ENCODE peak calls at places on chromosomes 6 and 20, in ten cellular contexts. One of them, this sample, is unnamed.
A peak's percentile ranks its signal among the peaks of the same experiment; 100 is the strongest.

GRCh38 chr6:4135665-4136353 is 434 bp upstream of the ECI2 start:
- DNase-seq in heart right ventricle: peak; percentile 99
- DNase-seq in endothelial cell of umbilical vein: peak; percentile 92
- DNase-seq in HFF-Myc: peak; percentile 57
- DNase-seq in psoas muscle: peak; percentile 98
- DNase-seq in pancreas: peak; percentile 96
- DNase-seq in heart left ventricle: peak; percentile 99
- DNase-seq in dorsolateral prefrontal cortex: peak; percentile 98
- DNase-seq in AG04449: peak; percentile 60
- DNase-seq in fibroblast of lung: peak; percentile 95
- DNase-seq in this sample: peak; percentile 75

GRCh38 chr6:12083763-12084162 is 71.7 kb downstream of the HIVEP1 start:
- DNase-seq in heart right ventricle: no peak
- DNase-seq in endothelial cell of umbilical vein: no peak
- DNase-seq in HFF-Myc: no peak
- DNase-seq in psoas muscle: no peak
- DNase-seq in pancreas: no peak
- DNase-seq in heart left ventricle: no peak
- DNase-seq in dorsolateral prefrontal cortex: no peak
- DNase-seq in AG04449: no peak
- DNase-seq in fibroblast of lung: peak; percentile 34
- DNase-seq in this sample: no peak

GRCh38 chr20:32966382-32966781 is 37.9 kb downstream of the SUN5 start:
- DNase-seq in heart right ventricle: no peak
- DNase-seq in endothelial cell of umbilical vein: no peak
- DNase-seq in HFF-Myc: no peak
- DNase-seq in psoas muscle: no peak
- DNase-seq in pancreas: peak; percentile 29
- DNase-seq in heart left ventricle: no peak
- DNase-seq in dorsolateral prefrontal cortex: no peak
- DNase-seq in AG04449: no peak
- DNase-seq in fibroblast of lung: no peak
- DNase-seq in this sample: no peak

GRCh38 chr6:134288538-134289203 is 29.2 kb downstream of the SGK1 start:
- DNase-seq in heart right ventricle: no peak
- DNase-seq in endothelial cell of umbilical vein: peak; percentile 74
- DNase-seq in HFF-Myc: peak; percentile 85
- DNase-seq in psoas muscle: no peak
- DNase-seq in pancreas: no peak
- DNase-seq in heart left ventricle: no peak
- DNase-seq in dorsolateral prefrontal cortex: no peak
- DNase-seq in AG04449: peak; percentile 95
- DNase-seq in fibroblast of lung: peak; percentile 88
- DNase-seq in this sample: peak; percentile 82

GRCh38 chr20:34262488-34263288 is 21.5 kb downstream of the ASIP start:
- DNase-seq in heart right ventricle: peak; percentile 43
- DNase-seq in endothelial cell of umbilical vein: no peak
- DNase-seq in HFF-Myc: no peak
- DNase-seq in psoas muscle: peak; percentile 54
- DNase-seq in pancreas: no peak
- DNase-seq in heart left ventricle: peak; percentile 64
- DNase-seq in dorsolateral prefrontal cortex: no peak
- DNase-seq in AG04449: no peak
- DNase-seq in fibroblast of lung: peak; percentile 63
- DNase-seq in this sample: no peak

GRCh38 chr6:133526436-133526835 is 285.3 kb downstream of the EYA4 start:
- DNase-seq in heart right ventricle: no peak
- DNase-seq in endothelial cell of umbilical vein: no peak
- DNase-seq in HFF-Myc: no peak
- DNase-seq in psoas muscle: no peak
- DNase-seq in pancreas: no peak
- DNase-seq in heart left ventricle: no peak
- DNase-seq in dorsolateral prefrontal cortex: no peak
- DNase-seq in AG04449: no peak
- DNase-seq in fibroblast of lung: no peak
- DNase-seq in this sample: no peak

GRCh38 chr6:12110523-12111154 is 98.5 kb downstream of the HIVEP1 start:
- DNase-seq in heart right ventricle: no peak
- DNase-seq in endothelial cell of umbilical vein: no peak
- DNase-seq in HFF-Myc: no peak
- DNase-seq in psoas muscle: no peak
- DNase-seq in pancreas: no peak
- DNase-seq in heart left ventricle: no peak
- DNase-seq in dorsolateral prefrontal cortex: no peak
- DNase-seq in AG04449: no peak
- DNase-seq in fibroblast of lung: no peak
- DNase-seq in this sample: no peak

GRCh38 chr6:104599821-104600658 is 259.7 kb downstream of the HACE1 start:
- DNase-seq in heart right ventricle: no peak
- DNase-seq in endothelial cell of umbilical vein: peak; percentile 72
- DNase-seq in HFF-Myc: no peak
- DNase-seq in psoas muscle: no peak
- DNase-seq in pancreas: no peak
- DNase-seq in heart left ventricle: no peak
- DNase-seq in dorsolateral prefrontal cortex: no peak
- DNase-seq in AG04449: no peak
- DNase-seq in fibroblast of lung: peak; percentile 35
- DNase-seq in this sample: no peak

GRCh38 chr6:16132909-16133308 is 4.0 kb downstream of the MYLIP start:
- DNase-seq in heart right ventricle: no peak
- DNase-seq in endothelial cell of umbilical vein: no peak
- DNase-seq in HFF-Myc: no peak
- DNase-seq in psoas muscle: no peak
- DNase-seq in pancreas: no peak
- DNase-seq in heart left ventricle: no peak
- DNase-seq in dorsolateral prefrontal cortex: no peak
- DNase-seq in AG04449: no peak
- DNase-seq in fibroblast of lung: no peak
- DNase-seq in this sample: no peak

GRCh38 chr20:37295595-37295994 is 6.1 kb downstream of the MANBAL start:
- DNase-seq in heart right ventricle: no peak
- DNase-seq in endothelial cell of umbilical vein: no peak
- DNase-seq in HFF-Myc: no peak
- DNase-seq in psoas muscle: no peak
- DNase-seq in pancreas: no peak
- DNase-seq in heart left ventricle: no peak
- DNase-seq in dorsolateral prefrontal cortex: no peak
- DNase-seq in AG04449: no peak
- DNase-seq in fibroblast of lung: peak; percentile 49
- DNase-seq in this sample: no peak

GRCh38 chr6:29710281-29710941 is 12.8 kb upstream of the HLA-F start:
- DNase-seq in heart right ventricle: no peak
- DNase-seq in endothelial cell of umbilical vein: no peak
- DNase-seq in HFF-Myc: no peak
- DNase-seq in psoas muscle: no peak
- DNase-seq in pancreas: no peak
- DNase-seq in heart left ventricle: no peak
- DNase-seq in dorsolateral prefrontal cortex: no peak
- DNase-seq in AG04449: no peak
- DNase-seq in fibroblast of lung: no peak
- DNase-seq in this sample: no peak

GRCh38 chr6:29705389-29706231 is 17.6 kb upstream of the HLA-F start:
- DNase-seq in heart right ventricle: no peak
- DNase-seq in endothelial cell of umbilical vein: peak; percentile 39
- DNase-seq in HFF-Myc: no peak
- DNase-seq in psoas muscle: no peak
- DNase-seq in pancreas: no peak
- DNase-seq in heart left ventricle: no peak
- DNase-seq in dorsolateral prefrontal cortex: no peak
- DNase-seq in AG04449: peak; percentile 10
- DNase-seq in fibroblast of lung: peak; percentile 25
- DNase-seq in this sample: peak; percentile 15

GRCh38 chr6:29708432-29709177 is 14.6 kb upstream of the HLA-F start:
- DNase-seq in heart right ventricle: no peak
- DNase-seq in endothelial cell of umbilical vein: no peak
- DNase-seq in HFF-Myc: no peak
- DNase-seq in psoas muscle: no peak
- DNase-seq in pancreas: no peak
- DNase-seq in heart left ventricle: no peak
- DNase-seq in dorsolateral prefrontal cortex: no peak
- DNase-seq in AG04449: no peak
- DNase-seq in fibroblast of lung: no peak
- DNase-seq in this sample: no peak

GRCh38 chr6:29709178-29709576 is 14.1 kb upstream of the HLA-F start:
- DNase-seq in heart right ventricle: no peak
- DNase-seq in endothelial cell of umbilical vein: no peak
- DNase-seq in HFF-Myc: no peak
- DNase-seq in psoas muscle: no peak
- DNase-seq in pancreas: no peak
- DNase-seq in heart left ventricle: no peak
- DNase-seq in dorsolateral prefrontal cortex: no peak
- DNase-seq in AG04449: no peak
- DNase-seq in fibroblast of lung: no peak
- DNase-seq in this sample: no peak
- H3K4me3 ChIP-seq in heart right ventricle: no peak overlapping the region
- H3K4me3 ChIP-seq in endothelial cell of umbilical vein: no peak overlapping the region
- H3K4me3 ChIP-seq in HFF-Myc: no peak overlapping the region
- H3K4me3 ChIP-seq in psoas muscle: no peak overlapping the region
- H3K4me3 ChIP-seq in pancreas: no peak overlapping the region
- H3K4me3 ChIP-seq in heart left ventricle: no peak overlapping the region
- H3K4me3 ChIP-seq in dorsolateral prefrontal cortex: no peak overlapping the region
- H3K4me3 ChIP-seq in AG04449: no peak overlapping the region
- H3K4me3 ChIP-seq in fibroblast of lung: no peak overlapping the region
- H3K4me3 ChIP-seq in this sample: no peak overlapping the region

GRCh38 chr6:158789115-158789917 is 29.9 kb downstream of the EZR start:
- DNase-seq in heart right ventricle: no peak
- DNase-seq in endothelial cell of umbilical vein: no peak
- DNase-seq in HFF-Myc: no peak
- DNase-seq in psoas muscle: no peak
- DNase-seq in pancreas: no peak
- DNase-seq in heart left ventricle: no peak
- DNase-seq in dorsolateral prefrontal cortex: no peak
- DNase-seq in AG04449: no peak
- DNase-seq in fibroblast of lung: no peak
- DNase-seq in this sample: no peak

GRCh38 chr6:158797331-158798202 is 21.6 kb downstream of the EZR start:
- DNase-seq in heart right ventricle: no peak
- DNase-seq in endothelial cell of umbilical vein: no peak
- DNase-seq in HFF-Myc: no peak
- DNase-seq in psoas muscle: no peak
- DNase-seq in pancreas: no peak
- DNase-seq in heart left ventricle: no peak
- DNase-seq in dorsolateral prefrontal cortex: no peak
- DNase-seq in AG04449: peak; percentile 72
- DNase-seq in fibroblast of lung: peak; percentile 85
- DNase-seq in this sample: peak; percentile 69

GRCh38 chr6:158795516-158795915 is 23.7 kb downstream of the EZR start:
- DNase-seq in heart right ventricle: no peak
- DNase-seq in endothelial cell of umbilical vein: no peak
- DNase-seq in HFF-Myc: no peak
- DNase-seq in psoas muscle: no peak
- DNase-seq in pancreas: no peak
- DNase-seq in heart left ventricle: no peak
- DNase-seq in dorsolateral prefrontal cortex: no peak
- DNase-seq in AG04449: no peak
- DNase-seq in fibroblast of lung: no peak
- DNase-seq in this sample: no peak

GRCh38 chr6:158796353-158796752 is 22.8 kb downstream of the EZR start:
- DNase-seq in heart right ventricle: no peak
- DNase-seq in endothelial cell of umbilical vein: no peak
- DNase-seq in HFF-Myc: no peak
- DNase-seq in psoas muscle: no peak
- DNase-seq in pancreas: no peak
- DNase-seq in heart left ventricle: no peak
- DNase-seq in dorsolateral prefrontal cortex: no peak
- DNase-seq in AG04449: no peak
- DNase-seq in fibroblast of lung: no peak
- DNase-seq in this sample: no peak

GRCh38 chr6:158793432-158793831 is 25.7 kb downstream of the EZR start:
- DNase-seq in heart right ventricle: no peak
- DNase-seq in endothelial cell of umbilical vein: peak; percentile 37
- DNase-seq in HFF-Myc: no peak
- DNase-seq in psoas muscle: no peak
- DNase-seq in pancreas: no peak
- DNase-seq in heart left ventricle: no peak
- DNase-seq in dorsolateral prefrontal cortex: no peak
- DNase-seq in AG04449: peak; percentile 12
- DNase-seq in fibroblast of lung: peak; percentile 61
- DNase-seq in this sample: no peak
- TF ChIP-seq CTCF in heart right ventricle: peak; percentile 45
- TF ChIP-seq CTCF in endothelial cell of umbilical vein: peak; percentile 33
- TF ChIP-seq CTCF in HFF-Myc: peak; percentile 59
- TF ChIP-seq CTCF in psoas muscle: peak; percentile 31
- TF ChIP-seq CTCF in pancreas: no peak
- TF ChIP-seq CTCF in heart left ventricle: peak; percentile 35
- TF ChIP-seq CTCF in dorsolateral prefrontal cortex: peak; percentile 35
- TF ChIP-seq CTCF in AG04449: peak; percentile 59
- TF ChIP-seq CTCF in fibroblast of lung: peak; percentile 58
- TF ChIP-seq CTCF in this sample: peak; percentile 56

DNA sequence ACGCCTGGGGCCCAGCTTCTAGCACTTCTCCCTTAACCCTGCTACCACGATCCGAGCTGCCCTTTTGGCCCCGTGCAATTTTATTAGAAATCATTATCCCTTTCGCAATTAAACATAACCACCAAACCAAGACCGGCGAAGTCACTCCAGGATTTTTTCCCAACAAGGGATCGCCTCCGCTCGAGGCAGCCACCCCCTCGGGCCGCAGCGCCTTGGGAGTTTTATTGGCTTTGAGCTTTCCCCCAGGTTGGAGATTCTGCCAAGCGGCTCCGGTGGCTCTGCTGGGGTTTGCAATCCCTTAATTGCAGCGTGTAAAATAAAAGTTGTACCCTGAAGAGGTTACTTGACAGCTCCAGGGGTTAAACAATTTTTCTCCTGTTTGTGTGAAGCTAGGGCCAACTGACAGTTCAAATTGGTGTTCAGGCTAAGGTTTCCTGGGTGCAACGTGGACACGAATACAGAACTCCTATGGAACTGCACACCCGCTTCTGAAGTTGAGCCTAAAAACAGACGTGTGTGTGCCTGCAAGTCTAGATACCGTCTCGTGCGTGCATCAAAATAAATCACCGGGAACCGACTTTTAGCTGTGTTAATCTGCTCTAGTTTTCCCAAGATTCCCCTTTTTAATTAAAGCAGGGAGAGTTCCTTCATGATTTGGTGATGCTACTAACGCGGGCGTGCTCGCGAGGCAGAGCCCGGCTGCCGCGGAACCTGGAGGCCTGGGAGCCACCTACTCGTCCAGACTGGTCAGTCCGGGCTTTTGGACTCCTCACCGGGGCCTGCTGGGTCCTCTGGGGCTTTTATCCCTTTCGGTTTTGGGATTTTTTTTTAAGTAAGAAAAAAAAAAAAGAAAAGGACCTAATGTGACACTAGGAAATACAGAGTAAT is 963 bp upstream of the TFAP2A start:
- DNase-seq in heart right ventricle: no peak
- DNase-seq in endothelial cell of umbilical vein: no peak
- DNase-seq in HFF-Myc: no peak
- DNase-seq in psoas muscle: no peak
- DNase-seq in pancreas: no peak
- DNase-seq in heart left ventricle: no peak
- DNase-seq in dorsolateral prefrontal cortex: no peak
- DNase-seq in AG04449: no peak
- DNase-seq in fibroblast of lung: no peak
- DNase-seq in this sample: no peak
- H3K4me3 ChIP-seq in heart right ventricle: no peak overlapping the region
- H3K4me3 ChIP-seq in endothelial cell of umbilical vein: no peak overlapping the region
- H3K4me3 ChIP-seq in HFF-Myc: peak overlapping the region; percentile 83
- H3K4me3 ChIP-seq in psoas muscle: no peak overlapping the region
- H3K4me3 ChIP-seq in pancreas: no peak overlapping the region
- H3K4me3 ChIP-seq in heart left ventricle: no peak overlapping the region
- H3K4me3 ChIP-seq in dorsolateral prefrontal cortex: peak overlapping the region; percentile 46
- H3K4me3 ChIP-seq in AG04449: peak overlapping the region; percentile 62
- H3K4me3 ChIP-seq in fibroblast of lung: no peak overlapping the region
- H3K4me3 ChIP-seq in this sample: no peak overlapping the region

GRCh38 chr6:154478691-154479090 is 31.8 kb downstream of the CNKSR3 start:
- DNase-seq in heart right ventricle: no peak
- DNase-seq in endothelial cell of umbilical vein: no peak
- DNase-seq in HFF-Myc: no peak
- DNase-seq in psoas muscle: no peak
- DNase-seq in pancreas: no peak
- DNase-seq in heart left ventricle: no peak
- DNase-seq in dorsolateral prefrontal cortex: no peak
- DNase-seq in AG04449: no peak
- DNase-seq in fibroblast of lung: peak; percentile 35
- DNase-seq in this sample: no peak
- TF ChIP-seq CTCF in heart right ventricle: no peak
- TF ChIP-seq CTCF in endothelial cell of umbilical vein: no peak
- TF ChIP-seq CTCF in HFF-Myc: no peak
- TF ChIP-seq CTCF in psoas muscle: no peak
- TF ChIP-seq CTCF in pancreas: no peak
- TF ChIP-seq CTCF in heart left ventricle: no peak
- TF ChIP-seq CTCF in dorsolateral prefrontal cortex: no peak
- TF ChIP-seq CTCF in AG04449: no peak
- TF ChIP-seq CTCF in fibroblast of lung: no peak
- TF ChIP-seq CTCF in this sample: no peak

This sample was measured in astrocyte of the cerebellum.